ENCODE peak calls at places on chromosomes 5 and 9, in six cellular contexts. One of them, this sample, is unnamed.

GRCh38 chr5:124544366-124545055 is 201.9 kb downstream of the ZNF608 start:
- DNase-seq in A549: no peak
- DNase-seq in left lung: no peak
- DNase-seq in upper lobe of right lung: no peak
- DNase-seq in IMR-90: peak
- DNase-seq in H1: no peak
- DNase-seq in this sample: peak

GRCh38 chr5:29230526-29231050 is 1962.9 kb upstream of the CDH6 start:
- DNase-seq in A549: no peak
- DNase-seq in left lung: no peak
- DNase-seq in upper lobe of right lung: no peak
- DNase-seq in IMR-90: no peak
- DNase-seq in H1: no peak
- DNase-seq in this sample: no peak

GRCh38 chr5:116395178-116395577 is 179.4 kb downstream of the SEMA6A start:
- DNase-seq in A549: no peak
- DNase-seq in left lung: no peak
- DNase-seq in upper lobe of right lung: no peak
- DNase-seq in IMR-90: no peak
- DNase-seq in H1: no peak
- DNase-seq in this sample: no peak

GRCh38 chr9:117114768-117115167 is 300.1 kb downstream of the ASTN2 start:
- DNase-seq in A549: no peak
- DNase-seq in left lung: no peak
- DNase-seq in upper lobe of right lung: no peak
- DNase-seq in IMR-90: no peak
- DNase-seq in H1: no peak
- DNase-seq in this sample: no peak

GRCh38 chr5:177430146-177430951 is 3.9 kb downstream of the GRK6 start:
- DNase-seq in A549: no peak
- DNase-seq in left lung: no peak
- DNase-seq in upper lobe of right lung: peak
- DNase-seq in IMR-90: no peak
- DNase-seq in H1: no peak
- DNase-seq in this sample: no peak

GRCh38 chr9:75950983-75951382 is 60.5 kb downstream of the PCSK5 start:
- DNase-seq in A549: peak
- DNase-seq in left lung: no peak
- DNase-seq in upper lobe of right lung: no peak
- DNase-seq in IMR-90: no peak
- DNase-seq in H1: no peak
- DNase-seq in this sample: no peak

GRCh38 chr9:118362596-118362995 is 658.4 kb downstream of the TLR4 start:
- DNase-seq in A549: no peak
- DNase-seq in left lung: no peak
- DNase-seq in upper lobe of right lung: no peak
- DNase-seq in IMR-90: no peak
- DNase-seq in H1: no peak
- DNase-seq in this sample: no peak

GRCh38 chr9:125233678-125234077 is 7.5 kb downstream of the HSPA5 start:
- DNase-seq in A549: peak
- DNase-seq in left lung: no peak
- DNase-seq in upper lobe of right lung: no peak
- DNase-seq in IMR-90: peak
- DNase-seq in H1: no peak
- DNase-seq in this sample: peak

GRCh38 chr5:93193756-93194155 is 387.3 kb downstream of the NR2F1-AS1 start:
- DNase-seq in A549: no peak
- DNase-seq in left lung: no peak
- DNase-seq in upper lobe of right lung: no peak
- DNase-seq in IMR-90: peak
- DNase-seq in H1: no peak
- DNase-seq in this sample: no peak

GRCh38 chr9:125749951-125750655 is 2.9 kb downstream of the PBX3 start:
- DNase-seq in A549: no peak
- DNase-seq in left lung: no peak
- DNase-seq in upper lobe of right lung: no peak
- DNase-seq in IMR-90: peak
- DNase-seq in H1: no peak
- DNase-seq in this sample: no peak

DNA sequence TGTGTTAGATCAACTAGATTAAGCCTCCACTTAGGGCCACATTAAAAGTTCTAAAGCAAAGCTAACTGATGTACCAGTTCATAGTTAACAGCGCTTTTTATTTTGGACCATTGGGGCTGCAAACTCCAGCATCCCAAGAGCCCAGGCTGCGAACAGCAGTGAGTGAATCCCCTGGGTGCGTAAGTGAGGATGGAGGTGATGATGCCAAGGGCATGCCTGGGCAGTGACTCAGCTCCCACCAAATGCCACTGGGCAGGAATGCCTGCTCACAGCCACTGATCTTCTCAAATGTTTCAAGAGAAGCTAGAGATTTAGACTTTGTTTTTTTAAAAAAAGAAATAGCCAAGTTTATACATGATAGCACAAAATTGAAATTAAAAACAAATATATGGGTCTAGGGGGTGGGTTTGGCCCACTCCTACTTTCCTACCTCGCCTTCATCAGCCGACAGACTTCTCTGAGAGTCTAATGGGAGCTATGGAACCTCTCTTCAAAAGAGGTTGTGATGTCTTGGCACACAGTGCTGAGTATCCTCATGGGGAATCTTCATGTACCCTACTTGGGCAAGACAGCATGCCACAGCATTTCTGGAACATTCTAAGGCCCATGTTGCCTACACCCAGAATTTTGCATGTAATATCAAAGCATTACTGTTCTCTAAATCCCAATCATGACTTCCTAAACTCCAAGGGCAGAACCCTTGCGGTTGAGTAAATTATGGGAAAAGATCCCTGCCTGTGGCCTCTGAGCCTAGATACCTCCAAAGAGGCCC is 398.1 kb downstream of the EBF1 start:
- DNase-seq in A549: peak
- DNase-seq in left lung: no peak
- DNase-seq in upper lobe of right lung: no peak
- DNase-seq in IMR-90: no peak
- DNase-seq in H1: no peak
- DNase-seq in this sample: no peak
- H3K27ac ChIP-seq in A549: peak
- H3K27ac ChIP-seq in left lung: no peak
- H3K27ac ChIP-seq in upper lobe of right lung: no peak
- H3K27ac ChIP-seq in IMR-90: no peak
- H3K27ac ChIP-seq in H1: no peak
- H3K27ac ChIP-seq in this sample: no peak

DNA sequence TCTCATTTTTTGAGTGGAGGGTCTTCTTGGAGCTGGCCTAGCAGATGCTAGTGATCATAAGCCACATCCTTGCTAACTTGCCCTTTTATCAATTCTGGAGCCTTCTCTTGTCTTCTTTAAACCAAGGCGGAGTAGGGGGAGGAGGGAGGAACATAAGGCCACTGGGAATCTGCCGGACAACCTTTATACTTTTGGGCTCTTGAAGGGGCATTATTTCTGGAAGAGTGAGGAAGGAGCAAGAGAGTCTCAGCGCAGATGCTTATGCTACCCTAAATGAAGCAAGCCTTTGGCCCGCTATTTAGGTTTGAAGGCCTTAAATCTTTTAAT is 2.0 kb downstream of the TMEFF1 start:
- DNase-seq in A549: no peak
- DNase-seq in left lung: no peak
- DNase-seq in upper lobe of right lung: no peak
- DNase-seq in IMR-90: no peak
- DNase-seq in H1: no peak
- DNase-seq in this sample: no peak
- H3K27ac ChIP-seq in A549: no peak
- H3K27ac ChIP-seq in left lung: no peak
- H3K27ac ChIP-seq in upper lobe of right lung: no peak
- H3K27ac ChIP-seq in IMR-90: no peak
- H3K27ac ChIP-seq in H1: peak
- H3K27ac ChIP-seq in this sample: no peak

GRCh38 chr5:139132515-139132914 is 65.7 kb downstream of the SIL1 start:
- DNase-seq in A549: no peak
- DNase-seq in left lung: no peak
- DNase-seq in upper lobe of right lung: no peak
- DNase-seq in IMR-90: no peak
- DNase-seq in H1: no peak
- DNase-seq in this sample: no peak

GRCh38 chr5:139133237-139133636 is 64.9 kb downstream of the SIL1 start:
- DNase-seq in A549: no peak
- DNase-seq in left lung: no peak
- DNase-seq in upper lobe of right lung: no peak
- DNase-seq in IMR-90: no peak
- DNase-seq in H1: no peak
- DNase-seq in this sample: no peak

GRCh38 chr5:139131881-139132480 is 66.2 kb downstream of the SIL1 start:
- DNase-seq in A549: no peak
- DNase-seq in left lung: no peak
- DNase-seq in upper lobe of right lung: no peak
- DNase-seq in IMR-90: peak
- DNase-seq in H1: no peak
- DNase-seq in this sample: no peak

GRCh38 chr5:139130217-139130616 is 68.0 kb downstream of the SIL1 start:
- DNase-seq in A549: no peak
- DNase-seq in left lung: no peak
- DNase-seq in upper lobe of right lung: no peak
- DNase-seq in IMR-90: no peak
- DNase-seq in H1: no peak
- DNase-seq in this sample: no peak

GRCh38 chr5:139131062-139131856 is 66.9 kb downstream of the SIL1 start:
- DNase-seq in A549: no peak
- DNase-seq in left lung: no peak
- DNase-seq in upper lobe of right lung: no peak
- DNase-seq in IMR-90: peak
- DNase-seq in H1: peak
- DNase-seq in this sample: no peak
- H3K27ac ChIP-seq in A549: no peak
- H3K27ac ChIP-seq in left lung: peak
- H3K27ac ChIP-seq in upper lobe of right lung: peak
- H3K27ac ChIP-seq in IMR-90: peak
- H3K27ac ChIP-seq in H1: no peak
- H3K27ac ChIP-seq in this sample: no peak

DNA sequence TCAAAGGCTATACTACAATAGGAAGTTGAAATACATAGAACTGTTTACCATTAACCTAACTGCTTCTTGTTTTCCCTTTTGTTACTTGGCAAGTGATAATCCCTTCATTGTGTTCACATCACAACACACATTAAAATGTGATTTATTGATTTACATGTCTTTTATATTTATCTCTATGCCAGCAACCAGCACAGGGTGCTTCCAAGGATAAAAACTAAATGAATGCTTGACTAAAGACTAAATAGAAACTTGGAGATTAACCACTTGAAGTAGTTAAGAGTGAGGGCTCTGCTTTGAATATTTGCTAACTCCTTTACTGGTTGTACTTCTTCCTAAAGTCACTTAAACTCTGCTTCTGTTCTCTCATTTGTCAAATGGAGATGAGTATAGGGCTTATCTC is 1730.6 kb downstream of the EFNA5 start:
- DNase-seq in A549: no peak
- DNase-seq in left lung: no peak
- DNase-seq in upper lobe of right lung: no peak
- DNase-seq in IMR-90: no peak
- DNase-seq in H1: no peak
- DNase-seq in this sample: no peak
- H3K27ac ChIP-seq in A549: no peak
- H3K27ac ChIP-seq in left lung: no peak
- H3K27ac ChIP-seq in upper lobe of right lung: no peak
- H3K27ac ChIP-seq in IMR-90: no peak
- H3K27ac ChIP-seq in H1: no peak
- H3K27ac ChIP-seq in this sample: no peak

DNA sequence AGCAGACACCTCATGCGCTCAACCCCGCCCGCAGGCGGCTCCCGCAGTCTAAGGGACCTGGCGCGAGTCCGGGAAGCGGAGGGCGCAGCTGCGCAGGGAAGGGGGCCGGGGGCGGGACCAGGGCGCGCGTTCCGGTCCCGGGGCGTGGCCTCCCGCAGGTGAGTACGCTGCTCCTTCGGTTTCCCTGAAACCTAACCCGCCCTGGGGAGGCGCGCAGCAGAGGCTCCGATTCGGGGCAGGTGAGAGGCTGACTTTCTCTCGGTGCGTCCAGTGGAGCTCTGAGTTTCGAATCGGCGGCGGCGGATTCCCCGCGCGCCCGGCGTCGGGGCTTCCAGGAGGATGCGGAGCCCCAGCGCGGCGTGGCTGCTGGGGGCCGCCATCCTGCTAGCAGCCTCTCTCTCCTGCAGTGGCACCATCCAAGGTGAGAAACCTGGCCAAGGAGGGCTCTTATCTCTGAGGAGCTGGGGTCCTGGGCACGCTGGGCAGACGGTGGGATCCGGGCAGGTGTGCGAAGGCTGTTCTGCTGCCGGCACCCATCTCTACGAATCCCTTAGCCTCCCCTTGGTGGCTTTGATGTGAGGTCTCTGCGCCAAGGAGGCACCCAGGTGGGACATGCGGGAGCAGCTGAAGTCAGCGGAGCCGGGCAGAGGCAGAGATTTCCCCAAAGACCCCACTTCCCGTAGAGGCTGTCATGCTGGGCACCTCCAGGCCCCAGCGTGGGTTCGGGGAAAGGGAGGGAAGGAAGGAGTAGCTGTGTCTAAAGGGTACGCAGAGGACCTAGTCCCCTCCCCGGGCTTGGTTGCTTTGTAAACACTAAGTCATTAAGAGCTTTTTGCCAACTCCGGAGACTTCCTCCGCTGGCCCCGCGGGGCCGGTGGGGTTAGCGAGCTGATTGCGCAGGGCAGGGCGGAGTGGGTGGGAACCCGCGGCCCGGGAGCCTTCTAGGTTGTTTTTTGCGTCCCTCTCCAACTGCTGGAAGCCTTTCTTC is at the start of gene F2RL1:
- DNase-seq in A549: peak
- DNase-seq in left lung: peak
- DNase-seq in upper lobe of right lung: peak
- DNase-seq in IMR-90: peak
- DNase-seq in H1: peak
- DNase-seq in this sample: peak
- H3K27ac ChIP-seq in A549: peak
- H3K27ac ChIP-seq in left lung: peak
- H3K27ac ChIP-seq in upper lobe of right lung: peak
- H3K27ac ChIP-seq in IMR-90: peak
- H3K27ac ChIP-seq in H1: peak
- H3K27ac ChIP-seq in this sample: peak

This sample was measured in epithelial cell of prostate.